ENCODE peak calls at places on chromosomes 3 and 15, in nine cellular contexts. Z, S, B, M, E, D, Y, Q and F are unnamed samples.

GRCh38 chr3:194255252-194256039 is 95.7 kb downstream of the CPN2 start:
- DNase-seq in Z (peak), S (no peak), B (peak), M (no peak), E (no peak), D (peak), Y (peak), Q (peak), F (peak)

GRCh38 chr3:65604863-65605526 is 433.7 kb downstream of the MAGI1 start:
- DNase-seq in Z (no peak), S (no peak), B (no peak), M (no peak), E (no peak), D (no peak), Y (no peak), Q (no peak), F (no peak)

GRCh38 chr15:80367094-80367493 is 37.1 kb upstream of the ARNT2 start:
- DNase-seq in Z (no peak), S (no peak), B (no peak), M (peak), E (no peak), D (peak), Y (no peak), Q (no peak), F (peak)

GRCh38 chr3:24640330-24640877 is 145.8 kb upstream of the THRB start:
- DNase-seq in Z (no peak), S (no peak), B (no peak), M (peak), E (no peak), D (no peak), Y (no peak), Q (peak), F (peak)

GRCh38 chr3:10601131-10601856 is 95.9 kb upstream of the ATP2B2 start:
- DNase-seq in Z (no peak), S (no peak), B (no peak), M (no peak), E (no peak), D (no peak), Y (no peak), Q (no peak), F (no peak)

GRCh38 chr3:146196789-146197188 is 35.8 kb upstream of the PLOD2 start:
- DNase-seq in Z (no peak), S (no peak), B (no peak), M (no peak), E (no peak), D (no peak), Y (no peak), Q (no peak), F (no peak)

GRCh38 chr3:142647856-142648255 is 51.7 kb downstream of the PLS1 start:
- DNase-seq in Z (no peak), S (no peak), B (no peak), M (no peak), E (no peak), D (no peak), Y (no peak), Q (peak), F (no peak)

GRCh38 chr3:49872801-49873281 is 3.1 kb upstream of the CAMKV start:
- DNase-seq in Z (no peak), S (no peak), B (no peak), M (no peak), E (no peak), D (no peak), Y (no peak), Q (no peak), F (no peak)

GRCh38 chr15:31814082-31814481 is 216.2 kb upstream of the CHRNA7 start:
- DNase-seq in Z (no peak), S (no peak), B (no peak), M (no peak), E (no peak), D (no peak), Y (no peak), Q (no peak), F (no peak)

GRCh38 chr3:176262071-176262470 is 935.2 kb downstream of the TBL1XR1 start:
- DNase-seq in Z (no peak), S (no peak), B (no peak), M (no peak), E (no peak), D (no peak), Y (no peak), Q (no peak), F (no peak)

GRCh38 chr15:48617619-48618018 is 27.9 kb downstream of the FBN1 start:
- DNase-seq in Z (no peak), S (no peak), B (peak), M (no peak), E (peak), D (no peak), Y (peak), Q (peak), F (no peak)

GRCh38 chr15:23646165-23647000 is 1.3 kb downstream of the MAGEL2 start:
- DNase-seq in Z (no peak), S (no peak), B (no peak), M (no peak), E (no peak), D (no peak), Y (no peak), Q (no peak), F (peak)

GRCh38 chr3:129961142-129961541 is 13.4 kb upstream of the TRH start:
- DNase-seq in Z (no peak), S (no peak), B (no peak), M (peak), E (no peak), D (no peak), Y (no peak), Q (no peak), F (peak)

GRCh38 chr3:136184703-136185102 is 11.4 kb downstream of the MSL2 start:
- DNase-seq in Z (no peak), S (no peak), B (no peak), M (no peak), E (no peak), D (no peak), Y (no peak), Q (no peak), F (no peak)

GRCh38 chr15:92021765-92022164 is 168.3 kb downstream of the SLCO3A1 start:
- DNase-seq in Z (no peak), S (no peak), B (no peak), M (no peak), E (no peak), D (peak), Y (no peak), Q (peak), F (no peak)

GRCh38 chr3:121735047-121735696 is 14.4 kb downstream of the GOLGB1 start:
- DNase-seq in Z (no peak), S (no peak), B (no peak), M (no peak), E (no peak), D (no peak), Y (no peak), Q (no peak), F (no peak)

GRCh38 chr15:25770031-25770430 is 93.1 kb downstream of the ATP10A start:
- DNase-seq in Z (no peak), S (no peak), B (no peak), M (no peak), E (no peak), D (no peak), Y (no peak), Q (no peak), F (no peak)

GRCh38 chr3:184914628-184915027 is 102.7 kb downstream of the VPS8 start:
- DNase-seq in Z (no peak), S (no peak), B (no peak), M (no peak), E (no peak), D (no peak), Y (no peak), Q (no peak), F (no peak)

GRCh38 chr3:48855681-48856447 is 8.2 kb upstream of the PRKAR2A start:
- DNase-seq in Z (peak), S (no peak), B (no peak), M (no peak), E (no peak), D (no peak), Y (no peak), Q (peak), F (no peak)

GRCh38 chr3:30401971-30402370 is 204.4 kb upstream of the TGFBR2 start:
- DNase-seq in Z (no peak), S (no peak), B (peak), M (no peak), E (no peak), D (no peak), Y (no peak), Q (no peak), F (no peak)

GRCh38 chr3:11377726-11378125 is 105.5 kb downstream of the ATG7 start:
- DNase-seq in Z (no peak), S (no peak), B (no peak), M (no peak), E (no peak), D (no peak), Y (no peak), Q (no peak), F (no peak)

GRCh38 chr3:15860014-15860934 is 62.5 kb upstream of the ANKRD28 start:
- DNase-seq in Z (peak), S (peak), B (no peak), M (peak), E (peak), D (peak), Y (no peak), Q (peak), F (peak)

GRCh38 chr3:113157408-113157980 is 53.9 kb upstream of the BOC start:
- DNase-seq in Z (peak), S (no peak), B (peak), M (no peak), E (no peak), D (no peak), Y (no peak), Q (no peak), F (no peak)

GRCh38 chr3:55469957-55470526 is 17.1 kb downstream of the WNT5A start:
- DNase-seq in Z (no peak), S (no peak), B (no peak), M (no peak), E (no peak), D (no peak), Y (no peak), Q (no peak), F (no peak)

GRCh38 chr15:57038496-57038895 is 120.1 kb downstream of the TCF12 start:
- DNase-seq in Z (no peak), S (no peak), B (no peak), M (no peak), E (no peak), D (no peak), Y (no peak), Q (no peak), F (no peak)

GRCh38 chr15:69304176-69304533 is 5.4 kb downstream of the PAQR5 start:
- DNase-seq in Z (no peak), S (peak), B (no peak), M (no peak), E (peak), D (no peak), Y (no peak), Q (no peak), F (no peak)

GRCh38 chr3:189355481-189356201 is 183.9 kb downstream of the TPRG1 start:
- DNase-seq in Z (no peak), S (no peak), B (no peak), M (peak), E (peak), D (no peak), Y (no peak), Q (peak), F (peak)

GRCh38 chr3:16740531-16740930 is 135.3 kb upstream of the DAZL start:
- DNase-seq in Z (no peak), S (no peak), B (no peak), M (no peak), E (no peak), D (no peak), Y (no peak), Q (no peak), F (no peak)

GRCh38 chr3:29533992-29534391 is 253.1 kb downstream of the RBMS3 start:
- DNase-seq in Z (no peak), S (no peak), B (no peak), M (no peak), E (no peak), D (no peak), Y (no peak), Q (no peak), F (no peak)

GRCh38 chr3:188979669-188980311 is 192.0 kb upstream of the TPRG1 start:
- DNase-seq in Z (no peak), S (no peak), B (no peak), M (peak), E (no peak), D (no peak), Y (no peak), Q (no peak), F (peak)

GRCh38 chr3:185979721-185980121 is 41.9 kb upstream of the TRA2B start:
- DNase-seq in Z (no peak), S (no peak), B (no peak), M (peak), E (no peak), D (no peak), Y (no peak), Q (no peak), F (no peak)

GRCh38 chr15:72866086-72866646 is 82.6 kb upstream of the ADPGK start:
- DNase-seq in Z (no peak), S (no peak), B (no peak), M (no peak), E (no peak), D (no peak), Y (no peak), Q (no peak), F (no peak)

GRCh38 chr15:90063733-90064247 is 38.5 kb downstream of the IDH2 start:
- DNase-seq in Z (no peak), S (no peak), B (peak), M (no peak), E (no peak), D (no peak), Y (no peak), Q (no peak), F (no peak)

GRCh38 chr3:48236531-48236930 is 4.4 kb upstream of the ZNF589 start:
- DNase-seq in Z (peak), S (no peak), B (no peak), M (no peak), E (no peak), D (no peak), Y (no peak), Q (no peak), F (no peak)

DNA sequence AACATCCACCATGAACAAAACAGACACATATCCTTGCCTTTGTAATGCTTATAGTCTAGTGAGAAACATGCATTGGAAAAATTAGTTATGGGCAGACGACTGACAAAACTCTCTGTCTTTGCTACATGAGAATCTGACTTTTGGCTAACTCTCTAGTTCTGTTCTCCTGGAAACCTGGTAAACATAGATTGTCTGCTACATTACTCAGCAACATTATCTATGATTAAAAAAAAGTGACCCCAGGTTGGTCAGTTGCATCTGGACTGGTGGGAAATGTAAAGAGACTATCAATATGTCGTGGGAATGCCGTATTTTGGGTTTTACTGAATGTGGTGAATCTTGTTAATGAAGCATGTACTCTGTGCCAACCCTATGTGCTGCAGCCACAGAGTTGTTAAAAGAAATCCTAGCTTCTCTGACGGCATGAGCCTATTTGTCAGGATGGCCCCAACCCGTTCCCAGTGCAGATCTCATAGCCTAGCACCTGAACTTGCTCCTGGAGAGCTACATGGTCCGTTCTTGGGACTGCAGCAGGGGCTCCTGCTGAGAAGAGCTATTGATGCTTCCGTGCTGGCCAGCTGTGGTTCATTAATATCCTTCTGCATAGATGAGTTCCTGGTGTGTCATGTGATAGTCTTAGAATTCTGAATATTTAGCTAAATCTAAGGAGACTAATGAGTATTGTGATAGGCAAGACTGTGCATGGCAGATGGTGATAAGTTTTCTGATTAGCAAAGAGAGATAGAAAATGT is 311.7 kb upstream of the ZNF717 start:
- DNase-seq in Z (no peak), S (no peak), B (no peak), M (no peak), E (no peak), D (no peak), Y (no peak), Q (no peak), F (no peak)
- H3K4me3 ChIP-seq in Z (no peak), S (no peak), B (no peak), M (no peak), E (no peak), D (no peak), Y (no peak), Q (no peak), F (no peak)

DNA sequence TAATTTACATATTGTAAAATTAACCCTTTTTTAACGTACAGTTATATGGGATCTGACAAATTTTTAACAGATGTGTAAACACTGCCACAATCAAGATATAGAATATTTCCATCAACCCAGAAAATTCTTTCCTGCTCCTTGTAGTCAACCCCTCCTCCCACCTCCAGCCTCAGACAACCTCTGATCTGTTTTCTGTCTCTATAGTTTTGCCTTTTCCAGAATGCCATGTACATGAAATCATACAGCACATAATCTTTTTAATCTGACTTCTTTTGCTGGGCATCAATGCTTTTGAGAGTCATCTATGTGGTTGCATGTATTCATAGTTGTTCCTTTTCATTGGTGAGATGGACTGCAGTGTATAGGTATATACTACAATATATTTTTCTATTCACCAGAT is 153.0 kb downstream of the SMAD6 start:
- DNase-seq in Z (no peak), S (no peak), B (no peak), M (no peak), E (no peak), D (no peak), Y (no peak), Q (no peak), F (no peak)
- H3K4me3 ChIP-seq in Z (no peak), S (no peak), B (no peak), M (no peak), E (no peak), D (no peak), Y (no peak), Q (no peak), F (no peak)

GRCh38 chr15:63189955-63190691 is 717 bp downstream of the RAB8B start:
- DNase-seq in Z (no peak), S (no peak), B (no peak), M (no peak), E (no peak), D (peak), Y (peak), Q (peak), F (peak)

GRCh38 chr15:63192604-63193206 is 3.3 kb downstream of the RAB8B start:
- DNase-seq in Z (no peak), S (no peak), B (no peak), M (no peak), E (no peak), D (no peak), Y (peak), Q (no peak), F (no peak)

GRCh38 chr15:63194291-63194681 is 4.9 kb downstream of the RAB8B start:
- DNase-seq in Z (no peak), S (no peak), B (no peak), M (no peak), E (no peak), D (no peak), Y (no peak), Q (no peak), F (no peak)

GRCh38 chr15:63190993-63191392 is 1.6 kb downstream of the RAB8B start:
- DNase-seq in Z (no peak), S (no peak), B (no peak), M (no peak), E (no peak), D (no peak), Y (no peak), Q (no peak), F (no peak)

GRCh38 chr15:63191895-63192603 is 2.6 kb downstream of the RAB8B start:
- DNase-seq in Z (no peak), S (no peak), B (no peak), M (no peak), E (no peak), D (peak), Y (peak), Q (no peak), F (no peak)
- H3K4me3 ChIP-seq in Z (peak), S (no peak), B (no peak), M (no peak), E (no peak), D (peak), Y (no peak), Q (no peak), F (no peak)

GRCh38 chr15:60374628-60375081 is 23.1 kb downstream of the ANXA2 start:
- DNase-seq in Z (no peak), S (no peak), B (no peak), M (peak), E (peak), D (no peak), Y (peak), Q (no peak), F (no peak)

GRCh38 chr15:60375255-60375809 is 22.5 kb downstream of the ANXA2 start:
- DNase-seq in Z (no peak), S (no peak), B (no peak), M (no peak), E (no peak), D (no peak), Y (no peak), Q (no peak), F (no peak)

GRCh38 chr15:60373745-60374144 is 24.0 kb downstream of the ANXA2 start:
- DNase-seq in Z (no peak), S (no peak), B (no peak), M (no peak), E (no peak), D (no peak), Y (no peak), Q (no peak), F (no peak)

GRCh38 chr15:60373327-60373726 is 24.5 kb downstream of the ANXA2 start:
- DNase-seq in Z (no peak), S (no peak), B (no peak), M (no peak), E (no peak), D (no peak), Y (no peak), Q (no peak), F (no peak)

DNA sequence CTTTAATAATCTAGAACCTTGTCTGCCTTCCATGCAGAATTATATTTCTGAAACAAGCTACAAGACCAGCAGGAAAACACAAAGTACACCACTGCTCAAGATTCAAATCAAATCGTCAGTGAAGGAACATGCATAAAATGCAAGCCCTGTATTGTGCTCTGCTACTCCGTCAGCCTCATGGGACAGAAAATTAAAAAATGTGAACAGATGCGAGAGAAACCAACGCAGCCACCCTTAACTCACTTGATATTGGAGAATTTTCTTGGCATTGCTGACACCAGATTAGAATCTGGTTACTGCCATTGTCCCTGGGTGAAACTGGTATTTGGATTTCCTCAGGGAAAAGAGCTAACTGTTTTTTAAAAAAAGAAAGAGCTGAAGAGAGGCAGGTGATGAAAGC is 23.6 kb downstream of the ANXA2 start:
- DNase-seq in Z (no peak), S (no peak), B (no peak), M (no peak), E (no peak), D (no peak), Y (no peak), Q (no peak), F (no peak)
- H3K4me3 ChIP-seq in Z (no peak), S (no peak), B (no peak), M (no peak), E (no peak), D (no peak), Y (no peak), Q (no peak), F (no peak)

DNA sequence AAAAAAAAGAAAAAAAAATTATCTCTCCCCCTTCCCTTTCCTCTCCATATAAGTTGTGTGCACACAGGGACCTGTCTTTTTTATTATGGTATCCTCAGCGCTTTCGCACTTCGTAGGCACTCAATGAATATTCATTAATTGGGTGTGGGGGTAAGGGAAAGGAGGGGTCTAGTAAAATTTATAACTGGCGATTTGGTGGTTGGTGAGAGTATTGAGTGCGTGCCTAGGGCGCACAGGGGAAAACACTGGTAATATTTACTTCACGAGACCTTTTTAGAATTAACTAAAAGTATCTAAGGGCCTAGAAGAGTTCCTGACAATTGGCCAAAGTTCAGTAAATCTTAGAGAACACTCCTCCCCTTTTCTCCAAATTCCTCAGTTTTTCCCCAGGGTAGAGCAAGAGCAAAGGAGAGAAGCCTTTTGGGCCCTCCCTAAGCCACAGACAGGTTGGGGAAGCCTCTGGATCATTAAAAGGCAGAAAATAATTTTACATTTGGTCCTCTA is 25.7 kb downstream of the TYRO3 start:
- DNase-seq in Z (no peak), S (no peak), B (no peak), M (peak), E (no peak), D (no peak), Y (no peak), Q (no peak), F (no peak)
- H3K4me3 ChIP-seq in Z (peak), S (peak), B (no peak), M (peak), E (no peak), D (no peak), Y (peak), Q (peak), F (peak)